ENCODE peak calls at places on chromosomes 6 and 20, in five cellular contexts. I, Y, W, S and N are unnamed samples. For H3K9me3, the result is how much of the 10 kb centered on the place peaks cover.

GRCh38 chr20:55166063-55166462 is 690.7 kb downstream of the DOK5 start:
- DNase-seq in S (no peak), I (no peak), Y (no peak), W (no peak), N (no peak)

GRCh38 chr6:141562181-141562800 is 570.4 kb upstream of the GJE1 start:
- DNase-seq in W (no peak), I (peak), S (peak), Y (no peak), N (no peak)

GRCh38 chr20:48307277-48307676 is 520.5 kb downstream of the PREX1 start:
- DNase-seq in I (no peak), Y (no peak), W (no peak), S (no peak), N (no peak)

GRCh38 chr6:139173172-139173571 is 38.3 kb downstream of the HECA start:
- DNase-seq in W (no peak), I (no peak), Y (no peak), S (no peak), N (no peak)

GRCh38 chr6:134519456-134519855 is 201.5 kb upstream of the SGK1 start:
- DNase-seq in S (peak), W (no peak), I (no peak), Y (no peak), N (no peak)

GRCh38 chr6:106223300-106223930 is 102.1 kb downstream of the ATG5 start:
- DNase-seq in S (peak), W (peak), I (no peak), Y (peak), N (peak)

GRCh38 chr20:46975976-46976375 is 81.3 kb downstream of the EYA2 start:
- DNase-seq in I (no peak), S (no peak), Y (no peak), W (no peak), N (no peak)

GRCh38 chr20:48193626-48194025 is 408.3 kb upstream of the SULF2 start:
- DNase-seq in S (no peak), W (no peak), I (no peak), Y (no peak), N (no peak)

GRCh38 chr6:109793793-109794192 is 102.7 kb downstream of the FIG4 start:
- DNase-seq in Y (no peak), W (peak), I (no peak), S (peak), N (peak)

GRCh38 chr20:50224553-50225255 is 34.1 kb downstream of the CEBPB start:
- DNase-seq in W (no peak), S (peak), I (peak), Y (peak), N (peak)

GRCh38 chr20:44204156-44204831 is 6.3 kb downstream of the OSER1 start:
- DNase-seq in S (peak), W (peak), I (no peak), Y (no peak), N (no peak)

GRCh38 chr6:44480097-44480539 is 92.6 kb downstream of the CDC5L start:
- DNase-seq in Y (no peak), S (no peak), I (no peak), W (no peak), N (no peak)

GRCh38 chr6:1662532-1662931 is 52.8 kb downstream of the FOXC1 start:
- DNase-seq in I (no peak), W (no peak), Y (no peak), S (no peak), N (no peak)

GRCh38 chr20:62332421-62332820 is 29.6 kb downstream of the ADRM1 start:
- DNase-seq in W (no peak), Y (no peak), I (no peak), S (no peak), N (no peak)

GRCh38 chr6:98824163-98824906 is 10.0 kb upstream of the POU3F2 start:
- DNase-seq in Y (no peak), W (no peak), S (no peak), I (no peak), N (no peak)

GRCh38 chr20:4507288-4507719 is 214.4 kb upstream of the PRND start:
- DNase-seq in I (no peak), W (no peak), Y (no peak), S (no peak), N (no peak)

GRCh38 chr20:58636983-58637421 is 14.1 kb upstream of the STX16 start:
- DNase-seq in I (peak), S (no peak), Y (peak), W (no peak), N (no peak)

GRCh38 chr6:63349401-63349800 is 29.6 kb upstream of the LGSN start:
- DNase-seq in W (no peak), S (no peak), I (no peak), Y (no peak), N (no peak)

GRCh38 chr20:52484438-52484837 is 292.9 kb upstream of the ZFP64 start:
- DNase-seq in S (no peak), W (no peak), Y (no peak), I (no peak), N (no peak)

GRCh38 chr20:8766868-8767390 is 302.0 kb upstream of the PLCB4 start:
- DNase-seq in W (no peak), I (no peak), S (no peak), Y (no peak), N (no peak)

GRCh38 chr20:38706482-38706881 is 17.8 kb upstream of the SLC32A1 start:
- DNase-seq in S (no peak), I (no peak), Y (no peak), W (no peak), N (no peak)

GRCh38 chr6:16314311-16314710 is 75.9 kb downstream of the GMPR start:
- DNase-seq in S (no peak), Y (no peak), W (no peak), I (no peak), N (no peak)

GRCh38 chr6:34223381-34223963 is 13.2 kb upstream of the HMGA1 start:
- DNase-seq in I (no peak), S (no peak), W (no peak), Y (no peak), N (no peak)
- TF ChIP-seq POLR2A in I (no peak), S (no peak), W (no peak), Y (no peak), N (no peak)

GRCh38 chr6:67883500-67884366 is 751.3 kb upstream of the ADGRB3 start:
- DNase-seq in I (no peak), S (no peak), W (no peak), Y (no peak), N (no peak)
- H3K9me3 ChIP-seq in I (under half), S (under half), W (under half), Y (under half), N (under half)

DNA sequence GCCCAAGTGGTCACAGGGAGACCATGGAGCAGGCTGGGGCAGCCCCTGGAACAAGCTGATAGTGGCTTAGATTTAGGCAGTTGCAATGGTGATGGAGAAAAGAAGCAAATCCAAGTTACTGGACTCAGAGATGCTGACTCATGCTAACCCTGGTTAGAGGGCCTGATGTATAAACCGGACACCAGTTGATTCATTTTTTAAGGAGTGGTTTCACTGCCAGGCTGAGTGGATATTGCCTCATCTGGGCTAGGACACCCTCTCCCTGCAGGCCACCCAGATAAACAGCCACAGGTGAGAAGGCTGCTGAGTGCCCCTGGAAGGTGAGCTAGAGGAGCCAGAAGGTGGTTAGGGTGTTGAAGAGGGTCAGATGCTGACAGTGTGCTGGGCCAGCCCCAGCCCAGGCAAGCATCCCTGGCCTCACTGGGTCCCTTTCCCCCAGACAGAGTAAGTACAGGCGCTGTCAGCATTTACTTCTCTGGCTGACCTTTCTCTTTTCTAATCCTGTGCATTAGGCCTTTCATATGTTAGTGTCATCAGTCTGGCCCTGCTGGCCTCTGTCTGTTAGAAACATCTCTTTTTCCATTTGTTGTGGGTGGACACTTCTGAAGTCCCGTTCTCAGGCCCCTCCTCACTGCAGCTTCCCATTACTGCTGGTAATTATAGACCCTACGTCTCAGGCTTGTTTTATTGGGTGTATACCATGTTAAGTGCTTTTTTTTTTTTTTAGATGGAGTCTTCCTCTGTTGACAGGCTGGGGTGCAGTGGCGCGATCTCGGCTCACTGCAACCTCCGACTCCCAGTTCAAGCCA is 13.5 kb downstream of the EPB41L1 start:
- DNase-seq in S (no peak), I (no peak), W (no peak), Y (no peak), N (no peak)
- H3K27ac ChIP-seq in S (no peak), I (no peak), W (no peak), Y (no peak), N (no peak)

DNA sequence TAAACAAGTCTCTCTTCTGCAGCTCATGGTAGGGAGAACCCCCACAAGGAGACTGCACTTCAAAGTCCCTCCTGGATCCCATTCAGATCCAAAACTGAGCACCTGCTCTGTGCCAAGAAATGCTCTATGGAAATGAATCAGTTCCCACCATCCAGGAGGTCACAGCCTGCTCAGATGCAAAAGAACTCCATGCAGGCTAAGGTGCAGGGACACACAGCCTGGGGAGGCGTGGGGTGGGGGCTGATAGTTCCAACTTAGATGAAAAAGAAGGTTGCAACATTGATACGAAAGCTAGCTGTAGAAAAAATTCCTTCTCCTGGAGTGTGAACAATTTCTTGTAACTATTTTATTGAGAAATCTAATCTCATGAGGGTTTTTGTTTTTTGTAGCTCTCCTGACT is 111.0 kb upstream of the TMEM170B start:
- DNase-seq in S (no peak), Y (no peak), I (no peak), W (no peak), N (no peak)
- TF ChIP-seq POLR2A in S (no peak), Y (no peak), I (no peak), W (no peak), N (no peak)